ENCODE peak calls at places on chromosomes 11 and 22, in six cellular contexts. F, O, Y, X, U and L are unnamed samples.
A peak's percentile ranks its signal among the peaks of the same experiment; 100 is the strongest.

GRCh38 chr22:37559901-37560681 is at the start of gene CDC42EP1:
- DNase-seq in F (peak; percentile 89), O (peak; percentile 72), Y (no peak), X (no peak), U (peak; percentile 74), L (peak; percentile 82)

GRCh38 chr11:119448380-119448779 is 25.4 kb upstream of the THY1 start:
- DNase-seq in F (no peak), O (no peak), Y (no peak), X (no peak), U (no peak), L (no peak)

GRCh38 chr11:121801796-121802195 is 314.2 kb downstream of the BLID start:
- DNase-seq in F (no peak), O (peak; percentile 27), Y (no peak), X (no peak), U (no peak), L (no peak)

GRCh38 chr11:1456166-1456565 is 30.4 kb downstream of the MOB2 start:
- DNase-seq in F (no peak), O (no peak), Y (no peak), X (no peak), U (no peak), L (no peak)

GRCh38 chr11:90332415-90332814 is 109.6 kb upstream of the CHORDC1 start:
- DNase-seq in F (no peak), O (no peak), Y (no peak), X (no peak), U (no peak), L (peak; percentile 6)

GRCh38 chr11:62392944-62393628 is 25.7 kb upstream of the SCGB1A1 start:
- DNase-seq in F (peak; percentile 51), O (no peak), Y (peak; percentile 55), X (peak; percentile 62), U (no peak), L (peak; percentile 9)

GRCh38 chr11:4030197-4030596 is 64.4 kb upstream of the RRM1 start:
- DNase-seq in F (no peak), O (no peak), Y (no peak), X (peak; percentile 36), U (no peak), L (no peak)

GRCh38 chr11:113436672-113437252 is 38.4 kb downstream of the DRD2 start:
- DNase-seq in F (no peak), O (no peak), Y (no peak), X (no peak), U (no peak), L (no peak)

GRCh38 chr11:111378773-111379499 is at the start of gene POU2AF1:
- DNase-seq in F (no peak), O (peak; percentile 48), Y (peak; percentile 95), X (peak; percentile 90), U (no peak), L (peak; percentile 91)

GRCh38 chr11:70901951-70902521 is 350.3 kb downstream of the SHANK2 start:
- DNase-seq in F (no peak), O (no peak), Y (no peak), X (no peak), U (no peak), L (peak; percentile 13)

GRCh38 chr11:66981976-66982578 is 7.0 kb downstream of the C11orf86 start:
- DNase-seq in F (peak; percentile 75), O (no peak), Y (no peak), X (peak; percentile 50), U (no peak), L (peak; percentile 97)

GRCh38 chr11:5288108-5288911 is 13.4 kb downstream of the OR51B4 start:
- DNase-seq in F (peak; percentile 11), O (no peak), Y (no peak), X (no peak), U (no peak), L (peak; percentile 54)

GRCh38 chr11:29343465-29344333 is 673.1 kb downstream of the KCNA4 start:
- DNase-seq in F (peak; percentile 81), O (peak; percentile 72), Y (peak; percentile 58), X (peak; percentile 52), U (peak; percentile 73), L (peak; percentile 67)

GRCh38 chr11:70068950-70069349 is 9.2 kb upstream of the ANO1 start:
- DNase-seq in F (no peak), O (no peak), Y (no peak), X (no peak), U (no peak), L (no peak)

GRCh38 chr11:34609850-34610249 is 11.0 kb upstream of the EHF start:
- DNase-seq in F (no peak), O (no peak), Y (no peak), X (no peak), U (no peak), L (no peak)

GRCh38 chr22:35752172-35752832 is 34.6 kb downstream of the APOL5 start:
- DNase-seq in F (no peak), O (peak; percentile 30), Y (peak; percentile 92), X (peak; percentile 45), U (peak; percentile 65), L (no peak)

GRCh38 chr11:87180743-87181142 is 143.0 kb downstream of the TMEM135 start:
- DNase-seq in F (no peak), O (no peak), Y (no peak), X (no peak), U (no peak), L (peak; percentile 73)

DNA sequence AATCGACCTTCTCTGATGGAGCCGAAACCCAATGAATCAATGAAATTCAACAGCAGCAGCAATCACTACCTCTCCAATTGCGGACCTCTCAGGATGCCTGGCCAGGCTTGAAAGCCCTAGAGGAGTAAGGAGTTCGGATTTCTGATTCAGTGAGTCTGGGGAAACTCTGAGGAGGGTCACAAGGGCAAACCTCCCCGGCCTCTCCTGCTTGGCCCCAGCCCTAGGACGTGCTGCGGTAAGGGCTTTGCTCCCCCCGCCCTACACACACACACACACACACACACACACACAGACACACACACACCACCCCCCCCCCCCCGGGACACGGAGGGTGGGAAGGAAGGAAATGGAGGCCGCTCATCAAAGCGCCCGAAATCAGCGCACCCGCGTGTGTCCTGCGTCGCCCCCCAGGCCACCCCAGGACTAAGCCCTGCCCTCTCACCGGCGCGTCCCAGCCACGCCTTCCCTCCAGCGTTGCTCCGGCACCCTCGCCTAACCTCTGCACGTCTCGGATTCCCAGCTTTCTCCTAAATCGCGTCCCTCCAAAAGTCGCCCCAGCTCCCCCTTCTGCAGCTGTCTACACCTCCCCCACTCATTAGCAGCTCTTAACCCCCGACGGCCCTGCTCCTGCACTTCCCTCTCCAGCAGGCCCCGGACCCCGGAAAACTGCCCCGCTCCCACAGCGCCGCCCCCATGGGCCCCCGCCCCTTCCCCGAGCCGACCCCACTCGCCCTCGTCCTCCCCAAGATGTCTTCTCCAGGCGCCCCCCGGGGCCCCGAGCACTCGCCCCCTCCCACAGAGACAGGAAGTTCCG is 680 bp downstream of the PACSIN2 start:
- DNase-seq in F (peak; percentile 71), O (peak; percentile 77), Y (peak; percentile 52), X (peak; percentile 14), U (peak; percentile 80), L (peak; percentile 79)
- TF ChIP-seq EZH2phosphoT487 in F (no peak), O (no peak), Y (no peak), X (no peak), U (no peak), L (no peak)

GRCh38 chr11:130144129-130144528 is 15.5 kb upstream of the ST14 start:
- DNase-seq in F (peak; percentile 59), O (no peak), Y (no peak), X (no peak), U (no peak), L (no peak)
- TF ChIP-seq EZH2phosphoT487 in F (no peak), O (no peak), Y (no peak), X (no peak), U (no peak), L (no peak)

GRCh38 chr11:19889531-19889930 is 176.9 kb downstream of the NAV2 start:
- DNase-seq in F (no peak), O (no peak), Y (no peak), X (no peak), U (no peak), L (peak; percentile 34)

GRCh38 chr11:19892876-19893275 is 180.2 kb downstream of the NAV2 start:
- DNase-seq in F (no peak), O (no peak), Y (no peak), X (no peak), U (no peak), L (peak; percentile 60)

GRCh38 chr11:19892387-19892786 is 179.8 kb downstream of the NAV2 start:
- DNase-seq in F (no peak), O (no peak), Y (no peak), X (no peak), U (no peak), L (peak; percentile 24)

GRCh38 chr11:19891050-19891449 is 178.4 kb downstream of the NAV2 start:
- DNase-seq in F (no peak), O (no peak), Y (no peak), X (no peak), U (no peak), L (no peak)

GRCh38 chr11:19890308-19890707 is 177.7 kb downstream of the NAV2 start:
- DNase-seq in F (peak; percentile 31), O (no peak), Y (no peak), X (no peak), U (no peak), L (peak; percentile 72)
- TF ChIP-seq EZH2phosphoT487 in F (no peak), O (no peak), Y (no peak), X (no peak), U (no peak), L (no peak)

DNA sequence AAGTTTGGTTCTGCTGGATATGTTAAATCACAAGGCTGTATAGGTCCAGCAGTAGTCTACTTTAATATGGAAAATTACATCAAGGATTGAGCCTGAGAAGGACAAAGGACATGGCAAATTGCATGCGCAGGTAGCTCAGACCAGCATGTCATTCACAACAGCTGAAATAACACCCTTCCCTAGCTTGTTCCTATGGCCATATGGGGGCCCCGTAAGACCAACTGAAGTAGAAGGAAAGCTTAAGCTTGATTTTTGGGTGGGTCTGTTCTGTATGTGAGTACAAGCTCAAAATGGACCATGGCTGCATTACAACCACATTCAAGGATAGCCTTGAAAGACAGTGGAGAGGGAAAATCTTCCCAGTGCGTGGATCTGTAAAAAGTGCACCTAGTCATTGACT is 20.6 kb upstream of the PDE3B start:
- DNase-seq in F (no peak), O (peak; percentile 50), Y (no peak), X (no peak), U (peak; percentile 12), L (no peak)
- TF ChIP-seq EZH2phosphoT487 in F (no peak), O (no peak), Y (no peak), X (no peak), U (no peak), L (no peak)

GRCh38 chr11:60064115-60064514 is 7.7 kb downstream of the MS4A3 start:
- DNase-seq in F (no peak), O (no peak), Y (peak; percentile 3), X (no peak), U (no peak), L (no peak)
- TF ChIP-seq EZH2phosphoT487 in F (no peak), O (no peak), Y (no peak), X (no peak), U (no peak), L (no peak)

GRCh38 chr22:47270463-47271135 is 508.1 kb downstream of the TBC1D22A start:
- DNase-seq in F (no peak), O (no peak), Y (no peak), X (no peak), U (no peak), L (no peak)
- TF ChIP-seq EZH2phosphoT487 in F (no peak), O (no peak), Y (no peak), X (no peak), U (no peak), L (no peak)

GRCh38 chr11:28083118-28083517 is 24.8 kb downstream of the KIF18A start:
- DNase-seq in F (no peak), O (no peak), Y (no peak), X (no peak), U (no peak), L (no peak)
- TF ChIP-seq EZH2phosphoT487 in F (no peak), O (no peak), Y (no peak), X (no peak), U (no peak), L (no peak)